ENCODE peak calls at places on chromosome 15, in seven cellular contexts. E is activated CD4-positive, alpha-beta T cell treated with anti-CD3 and anti-CD28 coated beads, Interleukin-2, amount 50 U/mL, for 4 hours; I is lung microvascular endothelial cell; D is NCI-H2171 treated with DMSO at 0.1 percent for 48 hours; M is endothelial cell; U is SW480; N is bronchial epithelial cell. V is an unnamed sample.

GRCh38 chr15:89371145-89372044 is 36.8 kb upstream of the POLG start:
- DNase-seq in E (no peak), I (peak; percentile 30), D (no peak), M (no peak), U (no peak), N (no peak), V (no peak)

GRCh38 chr15:91942676-91943417 is 89.3 kb downstream of the SLCO3A1 start:
- DNase-seq in E (no peak), I (no peak), D (peak; percentile 72), M (no peak), U (peak; percentile 87), N (peak; percentile 98), V (peak; percentile 28)

GRCh38 chr15:75156306-75157215 is 45.1 kb upstream of the C15orf39 start:
- DNase-seq in E (no peak), I (no peak), D (no peak), M (no peak), U (peak; percentile 62), N (no peak), V (no peak)

GRCh38 chr15:45113380-45113990 is 487 bp downstream of the DUOX2 start:
- DNase-seq in E (no peak), I (no peak), D (peak; percentile 57), M (no peak), U (no peak), N (no peak), V (no peak)

GRCh38 chr15:31148622-31149505 is 47.3 kb upstream of the TRPM1 start:
- DNase-seq in E (no peak), I (no peak), D (no peak), M (no peak), U (no peak), N (no peak), V (no peak)

GRCh38 chr15:88401972-88402656 is 65.1 kb downstream of the MRPL46 start:
- DNase-seq in E (no peak), I (peak; percentile 5), D (no peak), M (no peak), U (no peak), N (no peak), V (no peak)

GRCh38 chr15:85722374-85722773 is 72.4 kb downstream of the KLHL25 start:
- DNase-seq in E (no peak), I (no peak), D (no peak), M (no peak), U (no peak), N (no peak), V (no peak)

GRCh38 chr15:85623648-85624047 is 171.1 kb downstream of the KLHL25 start:
- DNase-seq in E (no peak), I (no peak), D (no peak), M (no peak), U (no peak), N (peak; percentile 23), V (no peak)

GRCh38 chr15:84598993-84599392 is 1.8 kb upstream of the ZSCAN2 start:
- DNase-seq in E (no peak), I (peak; percentile 81), D (no peak), M (peak; percentile 64), U (peak; percentile 58), N (peak; percentile 48), V (peak; percentile 44)

GRCh38 chr15:57624730-57625129 is 33.0 kb downstream of the MYZAP start:
- DNase-seq in E (no peak), I (no peak), D (no peak), M (no peak), U (no peak), N (no peak), V (no peak)

GRCh38 chr15:92901053-92901761 is 1.1 kb downstream of the CHD2 start:
- DNase-seq in E (no peak), I (peak; percentile 44), D (peak; percentile 42), M (no peak), U (peak; percentile 46), N (peak; percentile 40), V (no peak)

GRCh38 chr15:73305331-73306211 is 63.2 kb downstream of the HCN4 start:
- DNase-seq in E (no peak), I (peak; percentile 37), D (peak; percentile 73), M (peak; percentile 56), U (peak; percentile 63), N (peak; percentile 86), V (peak; percentile 61)

GRCh38 chr15:63880744-63881143 is 47.0 kb upstream of the HERC1 start:
- DNase-seq in E (no peak), I (no peak), D (no peak), M (no peak), U (no peak), N (peak; percentile 4), V (no peak)

GRCh38 chr15:92538115-92538514 is 117.5 kb downstream of the FAM174B start:
- DNase-seq in E (no peak), I (no peak), D (no peak), M (no peak), U (no peak), N (no peak), V (no peak)

GRCh38 chr15:40937762-40938529 is 8.8 kb downstream of the DLL4 start:
- DNase-seq in E (no peak), I (peak; percentile 69), D (no peak), M (no peak), U (peak; percentile 77), N (peak; percentile 47), V (peak; percentile 64)

GRCh38 chr15:64633332-64633731 is 142.1 kb downstream of the RBPMS2 start:
- DNase-seq in E (no peak), I (no peak), D (peak; percentile 14), M (no peak), U (no peak), N (no peak), V (no peak)

GRCh38 chr15:72281713-72282112 is 9.4 kb upstream of the PARP6 start:
- DNase-seq in E (no peak), I (no peak), D (no peak), M (no peak), U (no peak), N (no peak), V (no peak)

GRCh38 chr15:68316061-68316804 is 38.7 kb downstream of the FEM1B start:
- DNase-seq in E (no peak), I (peak; percentile 45), D (no peak), M (peak; percentile 39), U (no peak), N (no peak), V (no peak)

GRCh38 chr15:74642724-74643367 is 27.2 kb downstream of the CLK3 start:
- DNase-seq in E (no peak), I (peak; percentile 67), D (no peak), M (no peak), U (no peak), N (no peak), V (no peak)

GRCh38 chr15:63018639-63019038 is 23.9 kb upstream of the TPM1 start:
- DNase-seq in E (no peak), I (no peak), D (no peak), M (no peak), U (no peak), N (peak; percentile 71), V (no peak)

GRCh38 chr15:58433597-58434333 is 2.0 kb downstream of the LIPC start:
- DNase-seq in E (no peak), I (no peak), D (no peak), M (no peak), U (no peak), N (no peak), V (no peak)

GRCh38 chr15:73704869-73705645 is 20.9 kb downstream of the CD276 start:
- DNase-seq in E (peak; percentile 57), I (peak; percentile 72), D (peak; percentile 78), M (peak; percentile 73), U (peak; percentile 61), N (peak; percentile 50), V (no peak)

GRCh38 chr15:68367226-68367625 is 64.7 kb downstream of the ITGA11 start:
- DNase-seq in E (no peak), I (no peak), D (no peak), M (no peak), U (no peak), N (no peak), V (no peak)

GRCh38 chr15:100566850-100567249 is 35.1 kb downstream of the LINS1 start:
- DNase-seq in E (no peak), I (no peak), D (no peak), M (no peak), U (no peak), N (no peak), V (no peak)

GRCh38 chr15:50940506-50940905 is 32.0 kb downstream of the AP4E1 start:
- DNase-seq in E (no peak), I (peak; percentile 70), D (no peak), M (no peak), U (no peak), N (peak; percentile 54), V (no peak)

GRCh38 chr15:55915876-55916567 is 77.4 kb downstream of the NEDD4 start:
- DNase-seq in E (no peak), I (no peak), D (no peak), M (no peak), U (no peak), N (peak; percentile 38), V (no peak)